ENCODE peak calls at places on chromosomes 3 and 15, in seven cellular contexts. D is GM10248; L is aorta; B is prostate gland; K is AG10803; F is psoas muscle; Z is activated T-cell treated with anti-CD3 and anti-CD28 coated beads, Interleukin-2, amount 50 U/mL, for 72 hours. S is an unnamed sample.

GRCh38 chr3:155313303-155313702 is 19.8 kb upstream of the STRIT1 start:
- DNase-seq in Z (no peak), B (no peak), D (no peak), K (peak), L (no peak), F (no peak), S (no peak)

GRCh38 chr15:89575656-89576416 is 567 bp downstream of the TICRR start:
- DNase-seq in L (peak), F (no peak), D (no peak), B (no peak), K (no peak), Z (peak), S (no peak)

GRCh38 chr3:135460273-135460672 is 505.3 kb upstream of the PPP2R3A start:
- DNase-seq in K (no peak), F (no peak), D (no peak), Z (no peak), L (no peak), B (no peak), S (no peak)

GRCh38 chr3:36488077-36488789 is 107.9 kb downstream of the STAC start:
- DNase-seq in K (peak), D (no peak), L (no peak), B (no peak), F (no peak), Z (no peak), S (no peak)

GRCh38 chr3:179732661-179733348 is 80.0 kb downstream of the USP13 start:
- DNase-seq in B (no peak), D (no peak), L (no peak), F (peak), Z (no peak), K (no peak), S (no peak)

GRCh38 chr3:71069797-71070196 is 513.7 kb downstream of the FOXP1 start:
- DNase-seq in F (peak), Z (peak), L (peak), D (peak), K (peak), B (peak), S (no peak)

GRCh38 chr3:162370136-162370535 is 873.5 kb downstream of the OTOL1 start:
- DNase-seq in F (peak), B (no peak), D (no peak), Z (no peak), K (no peak), L (no peak), S (no peak)

GRCh38 chr15:74445816-74446763 is 12.3 kb upstream of the SEMA7A start:
- DNase-seq in D (no peak), F (no peak), B (no peak), Z (no peak), K (no peak), L (peak), S (no peak)

GRCh38 chr15:92161039-92161670 is 232.5 kb upstream of the ST8SIA2 start:
- DNase-seq in Z (no peak), L (no peak), K (no peak), B (no peak), D (peak), F (no peak), S (no peak)

GRCh38 chr15:94792166-94792565 is 560.8 kb downstream of the MCTP2 start:
- DNase-seq in L (no peak), F (no peak), D (no peak), K (no peak), B (no peak), Z (no peak), S (no peak)

GRCh38 chr3:62574499-62574898 is 201.1 kb upstream of the FEZF2 start:
- DNase-seq in D (no peak), F (no peak), Z (no peak), K (no peak), L (no peak), B (no peak), S (no peak)

GRCh38 chr15:36737430-36737891 is 158.0 kb downstream of the CDIN1 start:
- DNase-seq in D (no peak), L (no peak), B (no peak), F (no peak), K (peak), Z (no peak), S (no peak)

GRCh38 chr3:142226474-142226873 is 1.1 kb upstream of the GK5 start:
- DNase-seq in B (no peak), F (no peak), L (no peak), Z (no peak), D (no peak), K (no peak), S (no peak)

GRCh38 chr15:101161656-101162055 is 90.2 kb downstream of the CHSY1 start:
- DNase-seq in B (no peak), Z (peak), L (peak), K (no peak), D (no peak), F (no peak), S (no peak)

GRCh38 chr15:66702770-66703539 is 919 bp downstream of the SMAD6 start:
- DNase-seq in L (no peak), K (no peak), B (no peak), F (no peak), D (no peak), Z (peak), S (peak)

GRCh38 chr3:187186375-187186774 is 10.9 kb upstream of the RTP1 start:
- DNase-seq in D (no peak), K (no peak), Z (no peak), B (no peak), F (no peak), L (no peak), S (no peak)

GRCh38 chr3:35777563-35777962 is 138.2 kb downstream of the ARPP21 start:
- DNase-seq in K (no peak), D (no peak), F (no peak), B (no peak), Z (no peak), L (no peak), S (no peak)

GRCh38 chr3:123586966-123587365 is 2.1 kb upstream of the HACD2 start:
- DNase-seq in K (peak), D (no peak), Z (no peak), L (no peak), B (no peak), F (no peak), S (no peak)

GRCh38 chr15:25333049-25333448 is 105.8 kb downstream of the UBE3A start:
- DNase-seq in F (no peak), Z (no peak), K (no peak), B (no peak), D (no peak), L (no peak), S (no peak)

GRCh38 chr3:193843447-193844301 is 250.7 kb downstream of the OPA1 start:
- DNase-seq in K (no peak), Z (no peak), D (no peak), B (peak), F (no peak), L (no peak), S (no peak)

GRCh38 chr3:187551419-187551818 is 118.8 kb downstream of the SST start:
- DNase-seq in F (no peak), B (no peak), K (peak), D (no peak), Z (no peak), L (no peak), S (no peak)

GRCh38 chr3:134216851-134217250 is 33.8 kb downstream of the RYK start:
- DNase-seq in Z (no peak), K (no peak), L (no peak), F (no peak), B (no peak), D (no peak), S (no peak)

GRCh38 chr3:132382267-132382666 is 35.0 kb upstream of the DNAJC13 start:
- DNase-seq in D (no peak), B (no peak), K (no peak), L (no peak), F (no peak), Z (no peak), S (no peak)

GRCh38 chr15:33377239-33377638 is 66.5 kb downstream of the RYR3 start:
- DNase-seq in Z (no peak), L (no peak), K (no peak), B (no peak), D (no peak), F (no peak), S (no peak)

GRCh38 chr3:52232279-52233107 is 6.5 kb downstream of the TWF2 start:
- DNase-seq in F (peak), D (no peak), B (no peak), Z (peak), K (no peak), L (no peak), S (no peak)

S was measured in pancreas.